ENCODE peak calls at places on chromosomes 13 and 19, in ten cellular contexts. One of them, this sample, is unnamed.

GRCh38 chr13:84208251-84208650 is 326.0 kb upstream of the SLITRK1 start:
- DNase-seq in hepatocyte: no peak
- DNase-seq in suprapubic skin: no peak
- DNase-seq in GM23338: no peak
- DNase-seq in ascending aorta: no peak
- DNase-seq in LNCaP clone FGC: no peak
- DNase-seq in left ventricle myocardium inferior: no peak
- DNase-seq in PC-9: no peak
- DNase-seq in nephron progenitor cell: no peak
- DNase-seq in body of pancreas: no peak
- DNase-seq in this sample: no peak

GRCh38 chr19:58531052-58531600 is 11.5 kb upstream of the ZBTB45 start:
- DNase-seq in hepatocyte: no peak
- DNase-seq in suprapubic skin: no peak
- DNase-seq in GM23338: no peak
- DNase-seq in ascending aorta: no peak
- DNase-seq in LNCaP clone FGC: no peak
- DNase-seq in left ventricle myocardium inferior: no peak
- DNase-seq in PC-9: no peak
- DNase-seq in nephron progenitor cell: no peak
- DNase-seq in body of pancreas: no peak
- DNase-seq in this sample: no peak

GRCh38 chr13:51437550-51438127 is 15.2 kb downstream of the INTS6 start:
- DNase-seq in hepatocyte: no peak
- DNase-seq in suprapubic skin: no peak
- DNase-seq in GM23338: no peak
- DNase-seq in ascending aorta: no peak
- DNase-seq in LNCaP clone FGC: no peak
- DNase-seq in left ventricle myocardium inferior: no peak
- DNase-seq in PC-9: no peak
- DNase-seq in nephron progenitor cell: no peak
- DNase-seq in body of pancreas: no peak
- DNase-seq in this sample: no peak

GRCh38 chr13:18235172-18235571 is 946.5 kb downstream of the TUBA3C start:
- DNase-seq in hepatocyte: no peak
- DNase-seq in suprapubic skin: no peak
- DNase-seq in GM23338: no peak
- DNase-seq in ascending aorta: no peak
- DNase-seq in LNCaP clone FGC: no peak
- DNase-seq in left ventricle myocardium inferior: no peak
- DNase-seq in PC-9: no peak
- DNase-seq in nephron progenitor cell: no peak
- DNase-seq in body of pancreas: no peak
- DNase-seq in this sample: no peak

GRCh38 chr19:52211203-52211602 is 21.4 kb downstream of the PPP2R1A start:
- DNase-seq in hepatocyte: no peak
- DNase-seq in suprapubic skin: no peak
- DNase-seq in GM23338: no peak
- DNase-seq in ascending aorta: no peak
- DNase-seq in LNCaP clone FGC: no peak
- DNase-seq in left ventricle myocardium inferior: no peak
- DNase-seq in PC-9: no peak
- DNase-seq in nephron progenitor cell: no peak
- DNase-seq in body of pancreas: no peak
- DNase-seq in this sample: no peak

GRCh38 chr19:4748589-4748988 is 24.9 kb upstream of the DPP9 start:
- DNase-seq in hepatocyte: no peak
- DNase-seq in suprapubic skin: no peak
- DNase-seq in GM23338: no peak
- DNase-seq in ascending aorta: no peak
- DNase-seq in LNCaP clone FGC: no peak
- DNase-seq in left ventricle myocardium inferior: no peak
- DNase-seq in PC-9: no peak
- DNase-seq in nephron progenitor cell: no peak
- DNase-seq in body of pancreas: no peak
- DNase-seq in this sample: no peak

GRCh38 chr19:1929051-1929742 is 11.8 kb upstream of the CSNK1G2 start:
- DNase-seq in hepatocyte: peak
- DNase-seq in suprapubic skin: no peak
- DNase-seq in GM23338: peak
- DNase-seq in ascending aorta: no peak
- DNase-seq in LNCaP clone FGC: no peak
- DNase-seq in left ventricle myocardium inferior: peak
- DNase-seq in PC-9: no peak
- DNase-seq in nephron progenitor cell: peak
- DNase-seq in body of pancreas: peak
- DNase-seq in this sample: peak

GRCh38 chr19:13712767-13713201 is 51.5 kb upstream of the MRI1 start:
- DNase-seq in hepatocyte: no peak
- DNase-seq in suprapubic skin: no peak
- DNase-seq in GM23338: no peak
- DNase-seq in ascending aorta: no peak
- DNase-seq in LNCaP clone FGC: no peak
- DNase-seq in left ventricle myocardium inferior: peak
- DNase-seq in PC-9: no peak
- DNase-seq in nephron progenitor cell: no peak
- DNase-seq in body of pancreas: no peak
- DNase-seq in this sample: no peak

GRCh38 chr13:42039457-42039945 is 8.9 kb upstream of the DGKH start:
- DNase-seq in hepatocyte: no peak
- DNase-seq in suprapubic skin: no peak
- DNase-seq in GM23338: no peak
- DNase-seq in ascending aorta: no peak
- DNase-seq in LNCaP clone FGC: no peak
- DNase-seq in left ventricle myocardium inferior: no peak
- DNase-seq in PC-9: peak
- DNase-seq in nephron progenitor cell: no peak
- DNase-seq in body of pancreas: no peak
- DNase-seq in this sample: peak

GRCh38 chr13:42041017-42041683 is 7.3 kb upstream of the DGKH start:
- DNase-seq in hepatocyte: peak
- DNase-seq in suprapubic skin: no peak
- DNase-seq in GM23338: peak
- DNase-seq in ascending aorta: no peak
- DNase-seq in LNCaP clone FGC: no peak
- DNase-seq in left ventricle myocardium inferior: peak
- DNase-seq in PC-9: no peak
- DNase-seq in nephron progenitor cell: peak
- DNase-seq in body of pancreas: peak
- DNase-seq in this sample: peak

GRCh38 chr13:42038661-42039456 is 9.6 kb upstream of the DGKH start:
- DNase-seq in hepatocyte: no peak
- DNase-seq in suprapubic skin: no peak
- DNase-seq in GM23338: no peak
- DNase-seq in ascending aorta: no peak
- DNase-seq in LNCaP clone FGC: no peak
- DNase-seq in left ventricle myocardium inferior: no peak
- DNase-seq in PC-9: no peak
- DNase-seq in nephron progenitor cell: no peak
- DNase-seq in body of pancreas: no peak
- DNase-seq in this sample: no peak

GRCh38 chr13:42040730-42041016 is 7.8 kb upstream of the DGKH start:
- DNase-seq in hepatocyte: no peak
- DNase-seq in suprapubic skin: no peak
- DNase-seq in GM23338: no peak
- DNase-seq in ascending aorta: no peak
- DNase-seq in LNCaP clone FGC: no peak
- DNase-seq in left ventricle myocardium inferior: no peak
- DNase-seq in PC-9: no peak
- DNase-seq in nephron progenitor cell: no peak
- DNase-seq in body of pancreas: no peak
- DNase-seq in this sample: no peak

GRCh38 chr13:42039946-42040729 is 8.3 kb upstream of the DGKH start:
- DNase-seq in hepatocyte: peak
- DNase-seq in suprapubic skin: peak
- DNase-seq in GM23338: peak
- DNase-seq in ascending aorta: peak
- DNase-seq in LNCaP clone FGC: no peak
- DNase-seq in left ventricle myocardium inferior: peak
- DNase-seq in PC-9: peak
- DNase-seq in nephron progenitor cell: peak
- DNase-seq in body of pancreas: peak
- DNase-seq in this sample: peak
- TF ChIP-seq CTCF in hepatocyte: no peak
- TF ChIP-seq CTCF in suprapubic skin: no peak
- TF ChIP-seq CTCF in GM23338: no peak
- TF ChIP-seq CTCF in ascending aorta: no peak
- TF ChIP-seq CTCF in LNCaP clone FGC: no peak
- TF ChIP-seq CTCF in left ventricle myocardium inferior: no peak
- TF ChIP-seq CTCF in PC-9: no peak
- TF ChIP-seq CTCF in nephron progenitor cell: no peak
- TF ChIP-seq CTCF in body of pancreas: no peak
- TF ChIP-seq CTCF in this sample: no peak

GRCh38 chr13:82636119-82636518 is 1246.2 kb downstream of the SLITRK1 start:
- DNase-seq in hepatocyte: no peak
- DNase-seq in suprapubic skin: no peak
- DNase-seq in GM23338: no peak
- DNase-seq in ascending aorta: no peak
- DNase-seq in LNCaP clone FGC: no peak
- DNase-seq in left ventricle myocardium inferior: no peak
- DNase-seq in PC-9: peak
- DNase-seq in nephron progenitor cell: no peak
- DNase-seq in body of pancreas: no peak
- DNase-seq in this sample: no peak

DNA sequence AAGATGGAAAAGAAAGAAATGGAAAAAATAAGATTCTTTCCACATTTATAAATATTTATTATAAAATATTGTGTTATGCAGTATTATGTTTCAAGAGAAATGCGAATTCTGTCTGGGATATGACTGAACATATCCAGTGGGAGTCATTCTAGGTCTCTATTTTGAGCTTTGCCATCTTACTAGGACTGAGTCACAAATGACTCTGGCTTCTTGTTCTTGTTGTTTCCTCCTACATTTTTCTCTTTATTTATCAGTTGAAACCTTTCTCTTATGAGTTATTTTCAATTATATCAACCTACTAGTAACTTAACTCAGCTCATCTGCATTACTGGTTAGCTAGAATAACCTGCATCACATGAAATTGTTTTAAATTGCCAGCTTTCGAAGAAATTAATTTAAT is 1247.3 kb downstream of the SLITRK1 start:
- DNase-seq in hepatocyte: no peak
- DNase-seq in suprapubic skin: no peak
- DNase-seq in GM23338: no peak
- DNase-seq in ascending aorta: no peak
- DNase-seq in LNCaP clone FGC: no peak
- DNase-seq in left ventricle myocardium inferior: no peak
- DNase-seq in PC-9: no peak
- DNase-seq in nephron progenitor cell: no peak
- DNase-seq in body of pancreas: no peak
- DNase-seq in this sample: no peak
- TF ChIP-seq CTCF in hepatocyte: no peak
- TF ChIP-seq CTCF in suprapubic skin: no peak
- TF ChIP-seq CTCF in GM23338: no peak
- TF ChIP-seq CTCF in ascending aorta: no peak
- TF ChIP-seq CTCF in LNCaP clone FGC: no peak
- TF ChIP-seq CTCF in left ventricle myocardium inferior: no peak
- TF ChIP-seq CTCF in PC-9: no peak
- TF ChIP-seq CTCF in nephron progenitor cell: no peak
- TF ChIP-seq CTCF in body of pancreas: no peak
- TF ChIP-seq CTCF in this sample: no peak

GRCh38 chr13:31952641-31953380 is 78.8 kb upstream of the FRY start:
- DNase-seq in hepatocyte: no peak
- DNase-seq in suprapubic skin: no peak
- DNase-seq in GM23338: no peak
- DNase-seq in ascending aorta: no peak
- DNase-seq in LNCaP clone FGC: no peak
- DNase-seq in left ventricle myocardium inferior: no peak
- DNase-seq in PC-9: no peak
- DNase-seq in nephron progenitor cell: no peak
- DNase-seq in body of pancreas: no peak
- DNase-seq in this sample: no peak

GRCh38 chr13:31962661-31963345 is 68.8 kb upstream of the FRY start:
- DNase-seq in hepatocyte: no peak
- DNase-seq in suprapubic skin: no peak
- DNase-seq in GM23338: no peak
- DNase-seq in ascending aorta: no peak
- DNase-seq in LNCaP clone FGC: no peak
- DNase-seq in left ventricle myocardium inferior: no peak
- DNase-seq in PC-9: no peak
- DNase-seq in nephron progenitor cell: no peak
- DNase-seq in body of pancreas: no peak
- DNase-seq in this sample: no peak

GRCh38 chr13:31955745-31956144 is 75.8 kb upstream of the FRY start:
- DNase-seq in hepatocyte: no peak
- DNase-seq in suprapubic skin: no peak
- DNase-seq in GM23338: no peak
- DNase-seq in ascending aorta: no peak
- DNase-seq in LNCaP clone FGC: no peak
- DNase-seq in left ventricle myocardium inferior: no peak
- DNase-seq in PC-9: no peak
- DNase-seq in nephron progenitor cell: no peak
- DNase-seq in body of pancreas: no peak
- DNase-seq in this sample: no peak

GRCh38 chr13:31957772-31958171 is 73.8 kb upstream of the FRY start:
- DNase-seq in hepatocyte: no peak
- DNase-seq in suprapubic skin: no peak
- DNase-seq in GM23338: no peak
- DNase-seq in ascending aorta: no peak
- DNase-seq in LNCaP clone FGC: no peak
- DNase-seq in left ventricle myocardium inferior: no peak
- DNase-seq in PC-9: no peak
- DNase-seq in nephron progenitor cell: no peak
- DNase-seq in body of pancreas: no peak
- DNase-seq in this sample: no peak

GRCh38 chr13:31956944-31957644 is 74.5 kb upstream of the FRY start:
- DNase-seq in hepatocyte: no peak
- DNase-seq in suprapubic skin: no peak
- DNase-seq in GM23338: no peak
- DNase-seq in ascending aorta: no peak
- DNase-seq in LNCaP clone FGC: no peak
- DNase-seq in left ventricle myocardium inferior: no peak
- DNase-seq in PC-9: no peak
- DNase-seq in nephron progenitor cell: no peak
- DNase-seq in body of pancreas: no peak
- DNase-seq in this sample: no peak
- TF ChIP-seq CTCF in hepatocyte: no peak
- TF ChIP-seq CTCF in suprapubic skin: no peak
- TF ChIP-seq CTCF in GM23338: no peak
- TF ChIP-seq CTCF in ascending aorta: no peak
- TF ChIP-seq CTCF in LNCaP clone FGC: no peak
- TF ChIP-seq CTCF in left ventricle myocardium inferior: no peak
- TF ChIP-seq CTCF in PC-9: no peak
- TF ChIP-seq CTCF in nephron progenitor cell: no peak
- TF ChIP-seq CTCF in body of pancreas: no peak
- TF ChIP-seq CTCF in this sample: no peak

GRCh38 chr19:10295847-10296591 is 6.3 kb downstream of the ICAM5 start:
- DNase-seq in hepatocyte: no peak
- DNase-seq in suprapubic skin: no peak
- DNase-seq in GM23338: peak
- DNase-seq in ascending aorta: no peak
- DNase-seq in LNCaP clone FGC: no peak
- DNase-seq in left ventricle myocardium inferior: no peak
- DNase-seq in PC-9: no peak
- DNase-seq in nephron progenitor cell: peak
- DNase-seq in body of pancreas: no peak
- DNase-seq in this sample: no peak

GRCh38 chr19:10305139-10305806 is 4.3 kb downstream of the ZGLP1 start:
- DNase-seq in hepatocyte: no peak
- DNase-seq in suprapubic skin: no peak
- DNase-seq in GM23338: no peak
- DNase-seq in ascending aorta: no peak
- DNase-seq in LNCaP clone FGC: no peak
- DNase-seq in left ventricle myocardium inferior: no peak
- DNase-seq in PC-9: no peak
- DNase-seq in nephron progenitor cell: no peak
- DNase-seq in body of pancreas: no peak
- DNase-seq in this sample: no peak

GRCh38 chr19:10295305-10295846 is 5.6 kb downstream of the ICAM5 start:
- DNase-seq in hepatocyte: no peak
- DNase-seq in suprapubic skin: no peak
- DNase-seq in GM23338: peak
- DNase-seq in ascending aorta: no peak
- DNase-seq in LNCaP clone FGC: no peak
- DNase-seq in left ventricle myocardium inferior: no peak
- DNase-seq in PC-9: no peak
- DNase-seq in nephron progenitor cell: peak
- DNase-seq in body of pancreas: peak
- DNase-seq in this sample: peak

GRCh38 chr19:10294368-10294697 is 4.6 kb downstream of the ICAM5 start:
- DNase-seq in hepatocyte: no peak
- DNase-seq in suprapubic skin: no peak
- DNase-seq in GM23338: peak
- DNase-seq in ascending aorta: no peak
- DNase-seq in LNCaP clone FGC: no peak
- DNase-seq in left ventricle myocardium inferior: no peak
- DNase-seq in PC-9: no peak
- DNase-seq in nephron progenitor cell: peak
- DNase-seq in body of pancreas: no peak
- DNase-seq in this sample: no peak

GRCh38 chr19:10299545-10300458 is 9.8 kb downstream of the ZGLP1 start:
- DNase-seq in hepatocyte: no peak
- DNase-seq in suprapubic skin: no peak
- DNase-seq in GM23338: no peak
- DNase-seq in ascending aorta: no peak
- DNase-seq in LNCaP clone FGC: no peak
- DNase-seq in left ventricle myocardium inferior: no peak
- DNase-seq in PC-9: no peak
- DNase-seq in nephron progenitor cell: no peak
- DNase-seq in body of pancreas: no peak
- DNase-seq in this sample: no peak
- TF ChIP-seq CTCF in hepatocyte: no peak
- TF ChIP-seq CTCF in suprapubic skin: no peak
- TF ChIP-seq CTCF in GM23338: no peak
- TF ChIP-seq CTCF in ascending aorta: no peak
- TF ChIP-seq CTCF in LNCaP clone FGC: no peak
- TF ChIP-seq CTCF in left ventricle myocardium inferior: no peak
- TF ChIP-seq CTCF in PC-9: no peak
- TF ChIP-seq CTCF in nephron progenitor cell: no peak
- TF ChIP-seq CTCF in body of pancreas: no peak
- TF ChIP-seq CTCF in this sample: no peak

This sample was measured in GM10248.